ENCODE peak calls at places on chromosomes 13 and 19, in seven cellular contexts. Y, B, Z, D, M, L and K are unnamed samples.

GRCh38 chr19:1312732-1313694 is 27.3 kb downstream of the EFNA2 start:
- DNase-seq in Y (no peak), B (no peak), Z (no peak), D (peak; percentile 54), M (no peak), L (no peak), K (no peak)

GRCh38 chr19:2867025-2867991 is at the start of gene ZNF556:
- DNase-seq in Y (peak; percentile 32), B (peak; percentile 48), Z (no peak), D (peak; percentile 48), M (peak; percentile 53), L (no peak), K (no peak)

GRCh38 chr19:2494447-2495129 is 18.7 kb downstream of the GADD45B start:
- DNase-seq in Y (peak; percentile 28), B (peak; percentile 84), Z (no peak), D (peak; percentile 84), M (peak; percentile 64), L (peak; percentile 48), K (no peak)

GRCh38 chr13:75494491-75494890 is 12.5 kb upstream of the TBC1D4 start:
- DNase-seq in Y (no peak), B (no peak), Z (no peak), D (no peak), M (no peak), L (no peak), K (no peak)

GRCh38 chr19:18392417-18392816 is 5.0 kb downstream of the LRRC25 start:
- DNase-seq in Y (no peak), B (no peak), Z (no peak), D (no peak), M (no peak), L (no peak), K (no peak)

GRCh38 chr19:13163609-13164364 is 13.6 kb downstream of the IER2 start:
- DNase-seq in Y (peak; percentile 66), B (peak; percentile 66), Z (peak; percentile 88), D (peak; percentile 97), M (peak; percentile 55), L (peak; percentile 71), K (peak; percentile 94)

GRCh38 chr19:51023946-51024345 is 2.5 kb downstream of the KLK11 start:
- DNase-seq in Y (no peak), B (no peak), Z (no peak), D (no peak), M (no peak), L (no peak), K (no peak)

GRCh38 chr13:102236830-102237621 is 164.8 kb downstream of the FGF14 start:
- DNase-seq in Y (no peak), B (no peak), Z (no peak), D (no peak), M (peak; percentile 12), L (no peak), K (no peak)

GRCh38 chr13:48624858-48625257 is 28.9 kb upstream of the CYSLTR2 start:
- DNase-seq in Y (no peak), B (no peak), Z (no peak), D (no peak), M (peak; percentile 8), L (no peak), K (no peak)

GRCh38 chr13:80873589-80873988 is 532.7 kb upstream of the SPRY2 start:
- DNase-seq in Y (no peak), B (no peak), Z (no peak), D (no peak), M (peak; percentile 29), L (peak; percentile 0), K (no peak)

GRCh38 chr13:75830842-75831241 is 194.7 kb downstream of the LMO7 start:
- DNase-seq in Y (no peak), B (no peak), Z (no peak), D (no peak), M (no peak), L (no peak), K (no peak)

GRCh38 chr19:19276386-19276785 is 3.3 kb upstream of the TM6SF2 start:
- DNase-seq in Y (no peak), B (no peak), Z (no peak), D (no peak), M (no peak), L (no peak), K (no peak)

GRCh38 chr13:26810095-26810494 is 49.5 kb upstream of the GPR12 start:
- DNase-seq in Y (no peak), B (no peak), Z (no peak), D (peak; percentile 46), M (no peak), L (no peak), K (no peak)

GRCh38 chr13:111249637-111250360 is 70.6 kb upstream of the TEX29 start:
- DNase-seq in Y (no peak), B (no peak), Z (no peak), D (no peak), M (no peak), L (no peak), K (no peak)

GRCh38 chr13:79741006-79741405 is 260.1 kb downstream of the NDFIP2 start:
- DNase-seq in Y (no peak), B (no peak), Z (no peak), D (peak; percentile 87), M (no peak), L (no peak), K (no peak)

GRCh38 chr13:20137875-20138274 is 23.0 kb downstream of the GJA3 start:
- DNase-seq in Y (no peak), B (no peak), Z (no peak), D (no peak), M (no peak), L (no peak), K (peak; percentile 21)

GRCh38 chr13:95188128-95188527 is 113.1 kb downstream of the ABCC4 start:
- DNase-seq in Y (no peak), B (no peak), Z (no peak), D (no peak), M (no peak), L (no peak), K (no peak)

GRCh38 chr19:2034729-2035589 is 16.1 kb downstream of the MKNK2 start:
- DNase-seq in Y (no peak), B (no peak), Z (peak; percentile 98), D (no peak), M (no peak), L (peak; percentile 61), K (no peak)

GRCh38 chr13:113668491-113668971 is 1.5 kb downstream of the GRK1 start:
- DNase-seq in Y (no peak), B (no peak), Z (no peak), D (no peak), M (no peak), L (no peak), K (no peak)

GRCh38 chr19:44280916-44281315 is 21.2 kb downstream of the ZNF233 start:
- DNase-seq in Y (no peak), B (no peak), Z (no peak), D (no peak), M (no peak), L (no peak), K (no peak)

GRCh38 chr13:27797228-27797624 is 4.9 kb downstream of the GSX1 start:
- DNase-seq in Y (no peak), B (no peak), Z (peak; percentile 80), D (peak; percentile 85), M (no peak), L (no peak), K (no peak)

GRCh38 chr13:97353927-97354326 is 80.0 kb upstream of the RAP2A start:
- DNase-seq in Y (no peak), B (no peak), Z (no peak), D (no peak), M (no peak), L (no peak), K (no peak)

GRCh38 chr19:50215820-50216219 is 12.4 kb downstream of the MYH14 start:
- DNase-seq in Y (no peak), B (no peak), Z (no peak), D (no peak), M (no peak), L (no peak), K (no peak)

GRCh38 chr19:18223860-18224524 is 2.2 kb downstream of the PDE4C start:
- DNase-seq in Y (peak; percentile 29), B (no peak), Z (peak; percentile 96), D (peak; percentile 55), M (peak; percentile 19), L (peak; percentile 44), K (no peak)

GRCh38 chr19:6260912-6261636 is 18.7 kb downstream of the MLLT1 start:
- DNase-seq in Y (no peak), B (no peak), Z (peak; percentile 77), D (peak; percentile 61), M (no peak), L (no peak), K (no peak)

GRCh38 chr13:109569938-109570711 is 216.3 kb downstream of the IRS2 start:
- DNase-seq in Y (no peak), B (no peak), Z (no peak), D (no peak), M (peak; percentile 14), L (peak; percentile 76), K (no peak)

GRCh38 chr19:2661615-2662014 is 40.9 kb downstream of the GNG7 start:
- DNase-seq in Y (no peak), B (no peak), Z (no peak), D (no peak), M (no peak), L (no peak), K (no peak)

GRCh38 chr13:28273919-28274318 is 135.6 kb downstream of the PAN3 start:
- DNase-seq in Y (no peak), B (no peak), Z (no peak), D (peak; percentile 8), M (no peak), L (no peak), K (no peak)

GRCh38 chr19:8609210-8610040 is 1.1 kb downstream of the ADAMTS10 start:
- DNase-seq in Y (peak; percentile 8), B (peak; percentile 69), Z (peak; percentile 82), D (peak; percentile 89), M (peak; percentile 46), L (no peak), K (peak; percentile 88)

GRCh38 chr13:114130708-114131580 is 1.5 kb downstream of the RASA3 start:
- DNase-seq in Y (peak; percentile 62), B (peak; percentile 74), Z (peak; percentile 55), D (peak; percentile 87), M (peak; percentile 77), L (peak; percentile 82), K (no peak)

GRCh38 chr19:17652627-17653026 is 35.5 kb downstream of the UNC13A start:
- DNase-seq in Y (no peak), B (no peak), Z (no peak), D (no peak), M (no peak), L (no peak), K (no peak)

GRCh38 chr19:28836366-28836765 is 376.6 kb downstream of the UQCRFS1 start:
- DNase-seq in Y (no peak), B (no peak), Z (no peak), D (peak; percentile 23), M (peak; percentile 29), L (no peak), K (no peak)